ENCODE peak calls at places on chromosome 20, in four cellular contexts. D is COR-L47, K is HCT116, J is non-pigmented ciliary epithelial cell. C is an unnamed sample.

GRCh38 chr20:33019465-33020277 is 11.8 kb upstream of the BPIFB6 start:
- DNase-seq in D (no peak), J (no peak), K (no peak), C (no peak)

GRCh38 chr20:37461376-37461775 is 59.7 kb upstream of the NNAT start:
- DNase-seq in J (no peak), K (no peak), D (no peak), C (no peak)

GRCh38 chr20:45576995-45577394 is 2.1 kb downstream of the WFDC8 start:
- DNase-seq in K (no peak), J (no peak), D (no peak), C (no peak)

GRCh38 chr20:62914970-62915457 is 11.3 kb downstream of the DIDO1 start:
- DNase-seq in J (no peak), K (no peak), D (no peak), C (no peak)

GRCh38 chr20:5001174-5002076 is at the start of gene SLC23A2:
- DNase-seq in D (no peak), J (no peak), K (no peak), C (peak; percentile 57)

GRCh38 chr20:56993020-56993419 is 273.4 kb downstream of the BMP7 start:
- DNase-seq in D (no peak), J (no peak), K (no peak), C (no peak)

GRCh38 chr20:48547682-48548081 is 280.1 kb downstream of the PREX1 start:
- DNase-seq in K (no peak), D (no peak), J (no peak), C (no peak)

GRCh38 chr20:54794874-54795273 is 319.5 kb downstream of the DOK5 start:
- DNase-seq in K (no peak), D (no peak), J (no peak), C (no peak)

GRCh38 chr20:34037121-34037520 is 43.4 kb downstream of the RALY start:
- DNase-seq in K (no peak), J (no peak), D (no peak), C (no peak)

GRCh38 chr20:45918182-45918737 is 6.3 kb upstream of the PLTP start:
- DNase-seq in J (no peak), K (no peak), D (no peak), C (peak; percentile 41)

GRCh38 chr20:37223053-37223452 is 38.6 kb downstream of the GHRH start:
- DNase-seq in J (peak; percentile 82), K (no peak), D (no peak), C (no peak)

GRCh38 chr20:35992713-35993335 is 24.4 kb downstream of the CNBD2 start:
- DNase-seq in D (peak; percentile 48), K (peak; percentile 49), J (peak; percentile 18), C (no peak)

GRCh38 chr20:35320396-35321126 is 28.3 kb upstream of the FAM83C start:
- DNase-seq in J (peak; percentile 76), K (peak; percentile 65), D (no peak), C (no peak)

GRCh38 chr20:23446505-23446904 is 6.2 kb downstream of the CST11 start:
- DNase-seq in D (peak; percentile 58), J (peak; percentile 20), K (peak; percentile 35), C (peak; percentile 47)

GRCh38 chr20:41617059-41617921 is 887 bp downstream of the CHD6 start:
- DNase-seq in J (no peak), D (peak; percentile 14), K (no peak), C (peak; percentile 24)

GRCh38 chr20:34449674-34450592 is 66.3 kb upstream of the DYNLRB1 start:
- DNase-seq in K (no peak), D (no peak), J (no peak), C (no peak)

GRCh38 chr20:23634985-23635767 is 2.6 kb downstream of the CST3 start:
- DNase-seq in J (no peak), K (no peak), D (no peak), C (peak; percentile 72)

GRCh38 chr20:38143238-38143645 is 21.8 kb downstream of the TGM2 start:
- DNase-seq in K (no peak), D (no peak), J (no peak), C (no peak)

GRCh38 chr20:62176866-62177265 is 6.0 kb upstream of the MTG2 start:
- DNase-seq in J (no peak), K (no peak), D (no peak), C (no peak)

GRCh38 chr20:36340593-36340990 is 34.5 kb downstream of the DLGAP4 start:
- DNase-seq in J (no peak), K (no peak), D (no peak), C (no peak)

GRCh38 chr20:61976650-61977332 is 88.9 kb downstream of the TAF4 start:
- DNase-seq in D (peak; percentile 65), K (no peak), J (no peak), C (no peak)

GRCh38 chr20:40617594-40617993 is 71.4 kb downstream of the MAFB start:
- DNase-seq in J (no peak), D (no peak), K (no peak), C (no peak)

GRCh38 chr20:34717230-34718095 is 13.3 kb downstream of the TP53INP2 start:
- DNase-seq in J (no peak), K (no peak), D (no peak), C (no peak)

GRCh38 chr20:49287555-49288249 is 9.8 kb upstream of the ZNFX1 start:
- DNase-seq in K (no peak), D (no peak), J (no peak), C (no peak)

GRCh38 chr20:36528176-36528874 is 13.0 kb upstream of the MYL9 start:
- DNase-seq in J (no peak), D (no peak), K (no peak), C (no peak)

GRCh38 chr20:34111057-34111711 is 859 bp downstream of the EIF2S2 start:
- DNase-seq in K (no peak), D (no peak), J (no peak), C (no peak)

GRCh38 chr20:3247638-3248037 is 8.6 kb upstream of the SLC4A11 start:
- DNase-seq in J (no peak), K (no peak), D (no peak), C (no peak)

GRCh38 chr20:63031251-63032014 is 24.7 kb upstream of the BHLHE23 start:
- DNase-seq in J (no peak), D (no peak), K (no peak), C (peak; percentile 9)

GRCh38 chr20:45365444-45365970 is 2.6 kb downstream of the SYS1 start:
- DNase-seq in K (no peak), D (peak; percentile 19), J (no peak), C (no peak)

GRCh38 chr20:24420567-24420966 is 48.9 kb upstream of the SYNDIG1 start:
- DNase-seq in K (no peak), D (no peak), J (no peak), C (no peak)

GRCh38 chr20:59765599-59766177 is 161.3 kb downstream of the PHACTR3 start:
- DNase-seq in K (no peak), J (no peak), D (no peak), C (no peak)

GRCh38 chr20:19934792-19935491 is 82.2 kb upstream of the NAA20 start:
- DNase-seq in D (no peak), J (no peak), K (no peak), C (peak; percentile 58)

GRCh38 chr20:44637490-44638372 is 13.8 kb downstream of the ADA start:
- DNase-seq in D (no peak), K (no peak), J (no peak), C (peak; percentile 92)

GRCh38 chr20:51456511-51457280 is 85.8 kb downstream of the NFATC2 start:
- DNase-seq in J (no peak), K (peak; percentile 88), D (peak; percentile 48), C (peak; percentile 95)

GRCh38 chr20:25277051-25277801 is 29.3 kb downstream of the PYGB start:
- DNase-seq in K (no peak), D (no peak), J (no peak), C (peak; percentile 54)

GRCh38 chr20:46699651-46700359 is 9.6 kb upstream of the SLC2A10 start:
- DNase-seq in D (no peak), J (no peak), K (no peak), C (no peak)

GRCh38 chr20:642398-643174 is 10.4 kb downstream of the SRXN1 start:
- DNase-seq in K (no peak), D (no peak), J (no peak), C (peak; percentile 49)

GRCh38 chr20:8646026-8646425 is 422.9 kb upstream of the PLCB4 start:
- DNase-seq in K (no peak), J (no peak), D (no peak), C (no peak)

C was measured in left ventricle myocardium inferior.